ENCODE peak calls at places on chromosomes 5 and 9, in eight cellular contexts. E is hepatocyte, L is pancreas, K is mammary epithelial cell, P is astrocyte, H is tibial artery, G is left ventricle myocardium inferior, T is adrenal gland. F is an unnamed sample. For H3K36me3 and H3K9me3, the result is how much of the 10 kb centered on the place peaks cover.

GRCh38 chr5:178590924-178591423 is 781 bp upstream of the COL23A1 start:
- DNase-seq in K (peak), P (no peak), T (no peak), L (no peak), G (no peak), H (no peak), E (no peak), F (no peak)

GRCh38 chr9:98091735-98092632 is 27.0 kb downstream of the TRIM14 start:
- DNase-seq in P (no peak), G (no peak), K (no peak), L (no peak), H (peak), E (peak), T (no peak), F (no peak)

GRCh38 chr5:173878224-173878967 is 9.8 kb upstream of the CPEB4 start:
- DNase-seq in G (peak), P (no peak), K (no peak), T (no peak), E (no peak), L (peak), H (no peak), F (no peak)

GRCh38 chr5:30908356-30908755 is 285.1 kb upstream of the CDH6 start:
- DNase-seq in P (peak), K (no peak), L (no peak), E (no peak), H (no peak), G (peak), T (no peak), F (no peak)

GRCh38 chr5:66830636-66831035 is 234.4 kb downstream of the MAST4 start:
- DNase-seq in L (no peak), K (peak), T (no peak), E (no peak), H (no peak), P (no peak), G (no peak), F (no peak)

GRCh38 chr5:34998058-34998789 is 49.5 kb downstream of the AGXT2 start:
- DNase-seq in T (no peak), P (peak), H (no peak), E (no peak), L (no peak), K (peak), G (no peak), F (no peak)

GRCh38 chr5:89703799-89704198 is 705.8 kb downstream of the CETN3 start:
- DNase-seq in K (no peak), G (no peak), P (peak), L (no peak), T (no peak), E (peak), H (no peak), F (no peak)

GRCh38 chr9:81980568-81980967 is 8.0 kb upstream of the SPATA31D1 start:
- DNase-seq in E (no peak), K (no peak), H (no peak), T (no peak), L (no peak), P (peak), G (no peak), F (no peak)

GRCh38 chr5:43336159-43336558 is 22.9 kb upstream of the HMGCS1 start:
- DNase-seq in E (peak), K (peak), H (no peak), P (peak), L (no peak), T (no peak), G (no peak), F (no peak)

GRCh38 chr9:116098476-116098875 is 55.1 kb upstream of the PAPPA start:
- DNase-seq in P (no peak), T (no peak), K (no peak), G (no peak), E (no peak), L (no peak), H (no peak), F (no peak)

GRCh38 chr9:115997923-115998322 is 155.7 kb upstream of the PAPPA start:
- DNase-seq in G (no peak), L (no peak), H (no peak), K (peak), E (no peak), T (no peak), P (peak), F (no peak)

GRCh38 chr9:126833020-126833419 is 27.4 kb upstream of the ZBTB34 start:
- DNase-seq in T (no peak), E (no peak), H (no peak), K (no peak), G (no peak), P (no peak), L (no peak), F (no peak)

GRCh38 chr9:19497276-19497675 is 88.5 kb downstream of the ACER2 start:
- DNase-seq in H (no peak), L (no peak), T (no peak), E (no peak), K (no peak), P (no peak), G (no peak), F (no peak)

GRCh38 chr9:125851971-125852370 is 104.8 kb downstream of the PBX3 start:
- DNase-seq in G (no peak), H (no peak), L (no peak), P (no peak), T (no peak), E (no peak), K (no peak), F (no peak)

GRCh38 chr5:72034710-72035109 is 72.6 kb upstream of the MAP1B start:
- DNase-seq in P (no peak), T (no peak), H (no peak), E (no peak), G (no peak), L (no peak), K (no peak), F (no peak)

GRCh38 chr5:173020643-173021042 is 35.5 kb upstream of the CREBRF start:
- DNase-seq in P (peak), G (peak), T (no peak), K (no peak), E (no peak), L (no peak), H (no peak), F (no peak)

GRCh38 chr5:38154615-38155204 is 103.6 kb upstream of the EGFLAM start:
- DNase-seq in E (no peak), P (no peak), H (no peak), T (no peak), G (no peak), L (no peak), K (no peak), F (no peak)

GRCh38 chr5:1176473-1177391 is 24.7 kb upstream of the SLC6A19 start:
- DNase-seq in E (no peak), L (no peak), H (no peak), T (peak), G (peak), K (no peak), P (no peak), F (no peak)

GRCh38 chr5:142339781-142340180 is 15.0 kb upstream of the SPRY4 start:
- DNase-seq in G (no peak), L (no peak), H (no peak), T (no peak), E (no peak), P (no peak), K (no peak), F (no peak)

GRCh38 chr9:12069366-12069765 is 623.8 kb upstream of the TYRP1 start:
- DNase-seq in L (no peak), P (no peak), K (no peak), T (no peak), G (no peak), E (no peak), H (no peak), F (no peak)

GRCh38 chr5:125199968-125200841 is 453.8 kb upstream of the ZNF608 start:
- DNase-seq in G (no peak), L (no peak), K (no peak), T (no peak), H (no peak), P (peak), E (peak), F (no peak)

GRCh38 chr5:172642046-172642409 is 965 bp downstream of the NEURL1B start:
- DNase-seq in P (no peak), K (no peak), G (no peak), E (no peak), T (no peak), L (no peak), H (no peak), F (no peak)

GRCh38 chr9:138105123-138105415 is 227.5 kb downstream of the CACNA1B start:
- DNase-seq in E (no peak), P (no peak), G (no peak), T (no peak), L (no peak), K (no peak), H (no peak), F (no peak)
- H3K4me3 ChIP-seq in E (no peak), P (no peak), G (no peak), T (no peak), L (no peak), K (no peak), H (no peak), F (no peak)

DNA sequence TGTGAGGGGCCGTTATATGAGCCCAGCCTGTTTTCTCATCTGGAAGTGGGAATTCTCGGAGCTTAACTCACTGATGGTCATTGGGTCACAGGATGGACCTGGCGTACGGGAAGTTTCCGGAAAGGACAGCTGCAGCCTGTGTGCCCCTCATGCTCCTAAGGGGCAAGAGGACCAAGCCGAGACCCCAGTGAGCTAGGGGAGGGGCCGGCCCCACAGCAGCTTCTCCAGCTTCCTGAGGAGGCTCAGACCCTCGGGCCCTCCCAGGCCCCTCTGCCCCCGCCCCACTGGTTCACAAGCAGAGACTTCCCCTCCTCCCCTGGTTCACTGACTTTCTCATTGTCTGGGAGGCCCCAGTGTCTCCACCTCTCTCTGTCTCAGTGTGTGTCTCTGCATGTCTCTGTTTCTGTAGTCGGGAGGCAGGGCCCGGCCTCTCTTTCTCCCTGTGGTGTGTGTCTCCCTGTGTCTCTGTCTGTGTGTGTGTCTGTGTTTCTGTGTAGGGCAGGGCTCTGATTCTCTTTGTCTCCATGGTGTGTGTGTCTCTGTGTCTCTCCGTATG is 32.3 kb upstream of the FIBCD1 start:
- DNase-seq in P (no peak), E (no peak), T (no peak), G (no peak), L (no peak), H (no peak), K (no peak), F (no peak)
- H3K36me3 ChIP-seq in P (under half), E (under half), T (under half), G (under half), L (under half), H (under half), K (under half), F (under half)

GRCh38 chr5:56306433-56307150 is 73.5 kb upstream of the ANKRD55 start:
- DNase-seq in G (no peak), E (no peak), H (no peak), T (no peak), P (no peak), L (no peak), K (no peak), F (no peak)
- H3K9me3 ChIP-seq in G (under half), E (under half), H (under half), T (under half), P (under half), L (under half), K (under half), F (under half)

GRCh38 chr5:179794575-179794974 is 789 bp downstream of the LTC4S start:
- DNase-seq in G (no peak), T (no peak), K (no peak), H (peak), L (no peak), P (no peak), E (no peak), F (no peak)

GRCh38 chr5:179794171-179794570 is 385 bp downstream of the LTC4S start:
- DNase-seq in E (no peak), L (no peak), P (no peak), K (no peak), H (peak), T (no peak), G (no peak), F (no peak)

GRCh38 chr5:179793470-179794139 is at the start of gene LTC4S:
- DNase-seq in E (no peak), T (peak), G (peak), P (peak), L (peak), H (peak), K (no peak), F (peak)

GRCh38 chr5:179791881-179792611 is 1.7 kb upstream of the LTC4S start:
- DNase-seq in K (no peak), L (no peak), G (peak), T (peak), E (no peak), P (no peak), H (peak), F (no peak)

DNA sequence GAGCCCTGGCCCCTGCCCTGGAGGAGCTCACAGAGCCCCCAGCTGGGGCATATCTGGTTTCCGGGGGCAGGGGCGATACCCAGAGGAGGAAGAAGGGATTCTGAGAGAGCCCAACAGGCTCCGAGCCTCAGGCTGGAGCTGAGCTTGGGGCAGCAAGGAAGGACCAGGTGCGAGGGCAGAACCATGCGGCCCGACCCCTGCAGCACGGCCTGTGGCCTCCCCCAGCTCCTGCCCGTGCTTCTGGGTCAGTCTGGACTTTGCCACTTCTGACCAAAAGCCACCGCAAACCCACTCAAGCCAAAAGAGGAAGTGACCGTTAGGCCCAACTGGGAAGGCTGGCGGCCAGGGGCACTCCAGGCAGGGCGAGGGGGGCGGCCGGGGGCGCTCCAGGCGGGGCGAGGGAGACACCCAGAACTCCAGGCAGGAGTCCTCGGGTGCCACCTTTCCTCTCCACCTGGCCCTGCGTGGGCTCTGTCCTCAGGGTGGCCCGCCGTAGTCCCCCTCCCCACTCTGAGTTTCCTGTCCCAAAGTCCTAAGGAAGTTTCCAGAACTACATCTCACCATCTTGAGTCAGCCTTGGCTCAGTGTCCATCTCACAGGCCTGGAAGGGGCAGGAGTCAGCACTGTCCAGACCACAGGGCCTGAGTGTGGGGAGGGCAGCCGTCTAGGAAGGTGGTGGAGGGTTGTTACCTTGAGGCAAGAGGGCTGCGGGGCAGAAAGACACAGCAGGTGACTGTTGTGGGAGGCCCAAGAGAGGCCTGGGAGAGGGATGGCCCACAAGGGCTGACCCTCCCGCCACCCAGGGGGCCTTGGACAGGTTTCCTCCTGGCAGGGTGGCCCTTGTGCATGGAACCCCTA is 945 bp upstream of the LTC4S start:
- DNase-seq in E (no peak), K (no peak), P (no peak), H (peak), G (peak), L (peak), T (peak), F (no peak)
- H3K4me3 ChIP-seq in E (no peak), K (no peak), P (no peak), H (no peak), G (peak), L (no peak), T (no peak), F (no peak)

GRCh38 chr5:14469485-14470377 is 111.9 kb upstream of the OTULINL start:
- DNase-seq in T (no peak), H (no peak), L (no peak), P (no peak), K (no peak), E (no peak), G (no peak), F (no peak)
- H3K36me3 ChIP-seq in T (under half), H (half or more), L (under half), P (half or more), K (under half), E (under half), G (half or more), F (under half)

GRCh38 chr5:9067129-9067528 is 478.7 kb downstream of the SEMA5A start:
- DNase-seq in T (no peak), K (no peak), P (no peak), L (no peak), H (no peak), G (no peak), E (no peak), F (no peak)
- H3K9me3 ChIP-seq in T (under half), K (under half), P (under half), L (under half), H (under half), G (under half), E (under half), F (under half)

GRCh38 chr9:136239135-136239962 is 6.3 kb downstream of the QSOX2 start:
- DNase-seq in E (no peak), T (no peak), H (no peak), K (no peak), G (no peak), P (no peak), L (no peak), F (no peak)
- H3K4me3 ChIP-seq in E (no peak), T (no peak), H (no peak), K (no peak), G (peak), P (no peak), L (no peak), F (no peak)